ENCODE peak calls at places on chromosomes 6 and 20, in six cellular contexts. Z is IMR-90; I is CD4-positive, alpha-beta T cell; E is CD8-positive, alpha-beta T cell; B is mammary epithelial cell; F is A549. V is an unnamed sample.

GRCh38 chr6:144378437-144378836 is 93.3 kb downstream of the UTRN start:
- DNase-seq in Z (peak), I (no peak), E (no peak), B (peak), F (no peak), V (no peak)

GRCh38 chr20:43119720-43120119 is 70.0 kb downstream of the PTPRT start:
- DNase-seq in Z (no peak), I (no peak), E (no peak), B (no peak), F (no peak), V (no peak)

GRCh38 chr6:143336446-143337152 is 113.9 kb downstream of the ADAT2 start:
- DNase-seq in Z (peak), I (no peak), E (no peak), B (peak), F (no peak), V (no peak)

GRCh38 chr6:148074291-148074690 is 268.3 kb upstream of the SASH1 start:
- DNase-seq in Z (no peak), I (no peak), E (no peak), B (no peak), F (no peak), V (no peak)

GRCh38 chr20:42979720-42980119 is 210.0 kb downstream of the PTPRT start:
- DNase-seq in Z (no peak), I (no peak), E (no peak), B (no peak), F (no peak), V (no peak)

GRCh38 chr6:136051140-136051775 is 198.9 kb downstream of the MTFR2 start:
- DNase-seq in Z (peak), I (no peak), E (no peak), B (no peak), F (no peak), V (no peak)

GRCh38 chr6:37516076-37516919 is 16.6 kb upstream of the CCDC167 start:
- DNase-seq in Z (no peak), I (peak), E (peak), B (peak), F (no peak), V (peak)

GRCh38 chr6:21354805-21355238 is 238.7 kb upstream of the SOX4 start:
- DNase-seq in Z (no peak), I (no peak), E (no peak), B (peak), F (no peak), V (no peak)

GRCh38 chr20:49511788-49512525 is 29.5 kb upstream of the KCNB1 start:
- DNase-seq in Z (no peak), I (no peak), E (no peak), B (no peak), F (no peak), V (no peak)

GRCh38 chr20:49505518-49505917 is 23.1 kb upstream of the KCNB1 start:
- DNase-seq in Z (peak), I (no peak), E (no peak), B (no peak), F (no peak), V (no peak)

GRCh38 chr20:49507741-49508434 is 25.4 kb upstream of the KCNB1 start:
- DNase-seq in Z (no peak), I (no peak), E (no peak), B (no peak), F (no peak), V (no peak)

GRCh38 chr20:49510562-49511117 is 28.2 kb upstream of the KCNB1 start:
- DNase-seq in Z (peak), I (no peak), E (no peak), B (no peak), F (no peak), V (no peak)

GRCh38 chr20:49508435-49509199 is 26.1 kb upstream of the KCNB1 start:
- DNase-seq in Z (peak), I (no peak), E (no peak), B (peak), F (peak), V (no peak)
- TF ChIP-seq CTCF in Z (peak), I (peak), E (peak), B (peak), F (peak), V (peak)

DNA sequence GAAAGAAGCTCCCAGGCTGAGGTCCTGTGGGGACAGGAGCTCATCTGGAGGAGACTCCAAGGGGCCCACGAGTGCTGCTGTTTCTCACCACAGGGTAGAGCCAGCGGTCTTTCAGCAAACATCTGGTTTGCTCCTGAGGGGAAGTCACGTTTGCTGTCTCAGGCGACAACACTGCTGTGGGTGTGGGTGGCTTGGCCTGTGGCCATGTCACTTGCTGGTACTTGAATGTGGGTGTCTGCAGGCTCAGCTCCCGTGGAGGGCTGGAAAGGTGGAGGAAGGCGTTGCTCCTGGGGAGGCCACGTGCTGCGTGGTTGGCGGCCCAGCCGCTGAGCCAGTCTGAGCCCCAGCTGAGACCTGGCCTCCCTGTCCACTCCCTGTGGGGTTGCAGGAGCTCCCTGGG is 52.8 kb upstream of the MPC1 start:
- DNase-seq in Z (no peak), I (peak), E (peak), B (no peak), F (no peak), V (no peak)
- TF ChIP-seq CTCF in Z (no peak), I (peak), E (peak), B (no peak), F (no peak), V (no peak)

DNA sequence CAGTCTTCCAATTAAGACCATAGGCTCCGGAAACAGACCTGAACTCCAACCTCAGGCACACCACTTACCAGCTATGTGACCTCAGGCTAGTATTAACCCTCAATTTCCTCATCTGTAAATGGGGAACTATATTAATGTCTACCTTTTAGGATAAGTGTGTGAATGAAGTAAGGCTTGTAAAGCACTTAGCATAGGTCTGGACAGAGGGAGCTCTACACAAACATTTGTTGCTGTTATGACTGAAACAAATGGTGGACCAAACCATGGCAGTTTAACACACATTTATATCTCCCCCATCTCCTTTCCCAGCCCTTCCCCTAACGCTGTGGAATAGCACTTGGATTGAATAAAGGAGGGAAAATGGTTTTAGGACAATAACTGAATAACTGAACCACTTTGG is 48.7 kb downstream of the TSHZ2 start:
- DNase-seq in Z (no peak), I (no peak), E (no peak), B (no peak), F (no peak), V (no peak)
- TF ChIP-seq CTCF in Z (no peak), I (no peak), E (no peak), B (no peak), F (no peak), V (no peak)

GRCh38 chr20:23441850-23442313 is 2.4 kb downstream of the CSTL1 start:
- DNase-seq in Z (peak), I (peak), E (peak), B (peak), F (peak), V (no peak)
- TF ChIP-seq CTCF in Z (peak), I (peak), E (peak), B (peak), F (peak), V (peak)

DNA sequence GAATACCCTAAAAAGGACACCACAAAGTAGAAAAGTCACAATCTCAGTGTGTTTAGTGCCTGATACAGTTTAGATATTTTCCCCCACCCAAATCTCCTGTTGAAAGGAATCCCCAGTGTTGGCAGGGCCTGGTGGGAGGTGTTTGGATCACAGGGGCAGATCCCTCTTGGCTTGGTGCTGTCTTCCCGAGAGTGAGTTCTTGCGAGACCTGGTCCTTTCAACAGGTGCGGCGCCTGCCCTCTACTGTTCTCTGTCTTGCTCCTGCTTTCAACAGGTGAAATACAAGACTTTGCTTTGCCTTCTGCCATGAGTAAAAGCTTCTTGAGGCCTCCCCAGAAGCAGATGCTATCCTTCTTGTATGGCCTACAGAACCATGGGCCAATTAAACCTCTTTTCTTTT is 534.3 kb upstream of the NRSN1 start:
- DNase-seq in Z (no peak), I (no peak), E (no peak), B (no peak), F (no peak), V (no peak)
- TF ChIP-seq CTCF in Z (no peak), I (no peak), E (no peak), B (no peak), F (no peak), V (no peak)

GRCh38 chr6:4774296-4774695 is 1.9 kb upstream of the CDYL start:
- DNase-seq in Z (no peak), I (no peak), E (no peak), B (no peak), F (no peak), V (no peak)

GRCh38 chr6:4774715-4775590 is 1.3 kb upstream of the CDYL start:
- DNase-seq in Z (no peak), I (peak), E (no peak), B (peak), F (no peak), V (no peak)

GRCh38 chr6:4776967-4777925 is 1.0 kb downstream of the CDYL start:
- DNase-seq in Z (peak), I (peak), E (no peak), B (peak), F (no peak), V (no peak)

GRCh38 chr6:4776493-4776966 is 326 bp downstream of the CDYL start:
- DNase-seq in Z (no peak), I (peak), E (peak), B (no peak), F (no peak), V (no peak)

GRCh38 chr6:4775591-4776492 is at the start of gene CDYL:
- DNase-seq in Z (peak), I (peak), E (peak), B (peak), F (peak), V (peak)
- TF ChIP-seq CTCF in Z (peak), I (no peak), E (no peak), B (peak), F (peak), V (peak)

GRCh38 chr6:153368131-153368530 is 237.0 kb upstream of the RGS17 start:
- DNase-seq in Z (no peak), I (no peak), E (no peak), B (no peak), F (no peak), V (no peak)

GRCh38 chr6:153373869-153374268 is 242.8 kb upstream of the RGS17 start:
- DNase-seq in Z (no peak), I (no peak), E (no peak), B (no peak), F (no peak), V (no peak)
- TF ChIP-seq CTCF in Z (no peak), I (no peak), E (no peak), B (no peak), F (no peak), V (no peak)

GRCh38 chr6:57193177-57193576 is 21.1 kb downstream of the BAG2 start:
- DNase-seq in Z (peak), I (no peak), E (no peak), B (no peak), F (no peak), V (no peak)

GRCh38 chr6:57195457-57195856 is 23.3 kb downstream of the BAG2 start:
- DNase-seq in Z (peak), I (no peak), E (no peak), B (no peak), F (no peak), V (no peak)

GRCh38 chr6:57198926-57199636 is 23.0 kb downstream of the RAB23 start:
- DNase-seq in Z (peak), I (no peak), E (no peak), B (no peak), F (no peak), V (no peak)
- TF ChIP-seq CTCF in Z (no peak), I (no peak), E (no peak), B (no peak), F (no peak), V (peak)